ENCODE peak calls at places on chromosomes 16 and 17, in seven cellular contexts. U is heart left ventricle, G is WERI-Rb-1, Y is upper lobe of left lung, I is ovary, D is dorsolateral prefrontal cortex, V is coronary artery. O is an unnamed sample.
A peak's percentile ranks its signal among the peaks of the same experiment; 100 is the strongest.

GRCh38 chr16:11964761-11965539 is at the start of gene TNFRSF17:
- DNase-seq in U (no peak), G (no peak), Y (no peak), I (no peak), D (no peak), V (no peak), O (no peak)

GRCh38 chr17:73586153-73586906 is 57.9 kb downstream of the SDK2 start:
- DNase-seq in U (no peak), G (no peak), Y (no peak), I (no peak), D (no peak), V (no peak), O (no peak)

GRCh38 chr17:31433091-31433790 is 41.8 kb downstream of the RAB11FIP4 start:
- DNase-seq in U (no peak), G (no peak), Y (peak; percentile 61), I (no peak), D (no peak), V (no peak), O (peak; percentile 31)

GRCh38 chr17:33981713-33982601 is 273.1 kb upstream of the CCL2 start:
- DNase-seq in U (no peak), G (no peak), Y (no peak), I (no peak), D (no peak), V (no peak), O (no peak)

GRCh38 chr16:88387941-88388627 is 5.3 kb downstream of the ZNF469 start:
- DNase-seq in U (no peak), G (no peak), Y (peak; percentile 88), I (no peak), D (no peak), V (peak; percentile 86), O (no peak)

GRCh38 chr16:30741461-30741914 is 6.7 kb upstream of the PHKG2 start:
- DNase-seq in U (no peak), G (no peak), Y (no peak), I (no peak), D (no peak), V (no peak), O (no peak)

GRCh38 chr16:89723279-89724250 is 2.2 kb downstream of the ZNF276 start:
- DNase-seq in U (peak; percentile 65), G (no peak), Y (peak; percentile 79), I (no peak), D (peak; percentile 95), V (no peak), O (peak; percentile 79)

GRCh38 chr16:68700120-68700519 is 37.0 kb upstream of the CDH1 start:
- DNase-seq in U (no peak), G (no peak), Y (no peak), I (peak; percentile 30), D (no peak), V (no peak), O (no peak)

GRCh38 chr16:68237243-68238028 is 1.5 kb upstream of the ESRP2 start:
- DNase-seq in U (peak; percentile 98), G (no peak), Y (peak; percentile 98), I (peak; percentile 99), D (peak; percentile 96), V (peak; percentile 99), O (peak; percentile 80)

GRCh38 chr17:34673995-34674900 is 94.9 kb downstream of the TMEM132E start:
- DNase-seq in U (no peak), G (no peak), Y (no peak), I (no peak), D (no peak), V (no peak), O (no peak)

GRCh38 chr17:75752405-75753192 is 12.4 kb downstream of the GALK1 start:
- DNase-seq in U (no peak), G (no peak), Y (no peak), I (no peak), D (no peak), V (no peak), O (no peak)
- H3K4me3 ChIP-seq in U (no peak overlapping the region), G (no peak overlapping the region), Y (no peak overlapping the region), I (no peak overlapping the region), D (no peak overlapping the region), V (no peak overlapping the region), O (peak overlapping the region; percentile 61)

GRCh38 chr17:60631119-60631518 is 31.1 kb downstream of the PPM1D start:
- DNase-seq in U (no peak), G (no peak), Y (no peak), I (no peak), D (no peak), V (no peak), O (no peak)
- H3K27ac ChIP-seq in U (no peak overlapping the region), G (no peak overlapping the region), Y (no peak overlapping the region), I (no peak overlapping the region), D (no peak overlapping the region), V (no peak overlapping the region), O (no peak overlapping the region)

DNA sequence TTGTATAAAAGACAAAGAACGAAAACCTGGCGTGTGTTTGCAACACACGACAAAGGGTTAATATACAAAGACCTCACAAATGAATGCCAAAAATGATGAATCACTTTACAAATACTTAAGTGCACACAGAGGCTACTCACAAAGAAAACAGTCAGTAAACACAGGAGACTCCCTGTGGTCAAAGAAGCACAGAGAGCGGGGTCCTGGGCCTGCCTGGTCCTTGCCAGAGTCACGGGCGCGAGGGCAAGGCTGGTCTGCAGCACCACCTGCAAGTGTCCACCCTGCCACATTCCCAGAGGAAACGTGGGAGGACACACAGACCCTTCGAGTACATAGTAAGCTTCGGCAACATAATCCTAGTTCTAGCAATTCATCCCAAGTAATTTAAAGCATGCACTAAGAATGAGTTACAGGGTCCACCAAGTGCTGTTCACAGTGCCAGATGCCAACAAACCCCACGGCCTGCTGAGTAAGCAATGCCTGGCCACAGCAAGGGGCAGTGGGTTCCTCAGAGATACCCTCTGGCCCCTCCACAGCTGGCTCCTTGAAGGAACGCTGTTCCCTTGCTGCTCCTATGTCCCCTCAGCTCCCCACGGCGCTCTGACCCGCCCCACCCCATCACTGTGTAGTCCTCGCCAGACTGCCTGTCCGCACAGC is 24.6 kb upstream of the FAAP100 start:
- DNase-seq in U (no peak), G (no peak), Y (no peak), I (no peak), D (no peak), V (no peak), O (no peak)
- H3K4me3 ChIP-seq in U (no peak overlapping the region), G (no peak overlapping the region), Y (no peak overlapping the region), I (peak overlapping the region; percentile 18), D (no peak overlapping the region), V (peak overlapping the region; percentile 58), O (no peak overlapping the region)

GRCh38 chr16:10945065-10945787 is 862 bp downstream of the CLEC16A start:
- DNase-seq in U (no peak), G (no peak), Y (no peak), I (no peak), D (no peak), V (no peak), O (no peak)
- H3K27ac ChIP-seq in U (peak overlapping the region; percentile 96), G (peak overlapping the region; percentile 74), Y (peak overlapping the region; percentile 89), I (no peak overlapping the region), D (no peak overlapping the region), V (peak overlapping the region; percentile 74), O (peak overlapping the region; percentile 60)

GRCh38 chr17:420479-421175 is 68.0 kb upstream of the RPH3AL start:
- DNase-seq in U (no peak), G (no peak), Y (no peak), I (no peak), D (no peak), V (no peak), O (no peak)

GRCh38 chr17:419073-419735 is 66.6 kb upstream of the RPH3AL start:
- DNase-seq in U (no peak), G (no peak), Y (no peak), I (no peak), D (no peak), V (no peak), O (peak; percentile 29)

GRCh38 chr17:416293-417206 is 63.9 kb upstream of the RPH3AL start:
- DNase-seq in U (no peak), G (no peak), Y (no peak), I (no peak), D (no peak), V (no peak), O (no peak)

GRCh38 chr17:418421-418751 is 65.8 kb upstream of the RPH3AL start:
- DNase-seq in U (no peak), G (no peak), Y (no peak), I (no peak), D (no peak), V (no peak), O (peak; percentile 10)

GRCh38 chr17:417691-418420 is 65.2 kb upstream of the RPH3AL start:
- DNase-seq in U (no peak), G (no peak), Y (no peak), I (no peak), D (no peak), V (no peak), O (no peak)
- H3K4me3 ChIP-seq in U (no peak overlapping the region), G (no peak overlapping the region), Y (no peak overlapping the region), I (no peak overlapping the region), D (no peak overlapping the region), V (no peak overlapping the region), O (no peak overlapping the region)

DNA sequence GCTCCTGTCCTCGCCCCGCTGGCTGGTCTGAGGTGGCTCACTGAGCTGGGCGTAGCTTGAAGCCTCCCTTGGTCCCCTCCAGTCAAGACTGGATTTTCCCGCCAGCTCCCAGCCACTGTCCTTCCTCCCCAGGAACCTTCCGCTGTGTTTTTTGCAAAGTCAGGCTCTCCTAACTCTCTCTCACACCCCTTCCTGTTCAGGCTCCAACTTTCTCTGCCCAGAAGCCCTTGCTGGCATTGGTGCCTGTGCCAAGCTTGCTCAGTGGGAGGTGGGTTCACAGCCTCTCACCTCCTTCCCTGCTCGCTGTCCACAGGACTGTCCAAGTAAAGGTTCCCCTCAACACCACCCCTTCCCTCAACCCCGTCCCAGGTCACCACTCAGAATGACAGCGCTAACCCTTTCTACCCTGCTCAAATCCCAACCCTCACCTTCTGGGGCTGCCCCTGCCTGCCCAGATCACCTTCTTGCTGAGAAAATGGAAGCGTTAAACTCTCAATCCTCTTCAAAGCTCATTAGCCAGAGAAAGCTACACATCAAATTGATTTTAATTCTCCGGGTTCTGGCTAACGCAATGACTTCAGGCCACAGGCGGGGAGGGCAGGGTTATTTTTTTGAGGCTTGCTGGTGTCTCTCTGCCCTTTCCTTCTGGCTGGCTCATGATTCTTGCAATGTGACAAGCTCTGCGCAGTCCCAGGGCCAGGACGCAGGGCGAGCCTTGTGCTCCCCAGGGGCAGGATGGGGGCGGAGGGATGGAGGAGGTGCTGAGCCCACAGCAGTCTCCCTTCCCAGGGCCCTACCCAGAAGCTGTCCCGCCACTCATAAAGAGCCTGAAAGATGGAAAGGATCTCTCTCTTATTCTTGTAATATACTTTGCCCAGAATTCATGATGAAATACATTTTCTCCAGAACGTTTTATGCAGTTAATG is 357.2 kb upstream of the TNRC6C start:
- DNase-seq in U (peak; percentile 64), G (peak; percentile 85), Y (no peak), I (peak; percentile 39), D (no peak), V (peak; percentile 95), O (no peak)
- H3K27ac ChIP-seq in U (peak overlapping the region; percentile 94), G (peak overlapping the region; percentile 39), Y (peak overlapping the region; percentile 75), I (no peak overlapping the region), D (no peak overlapping the region), V (peak overlapping the region; percentile 98), O (no peak overlapping the region)

DNA sequence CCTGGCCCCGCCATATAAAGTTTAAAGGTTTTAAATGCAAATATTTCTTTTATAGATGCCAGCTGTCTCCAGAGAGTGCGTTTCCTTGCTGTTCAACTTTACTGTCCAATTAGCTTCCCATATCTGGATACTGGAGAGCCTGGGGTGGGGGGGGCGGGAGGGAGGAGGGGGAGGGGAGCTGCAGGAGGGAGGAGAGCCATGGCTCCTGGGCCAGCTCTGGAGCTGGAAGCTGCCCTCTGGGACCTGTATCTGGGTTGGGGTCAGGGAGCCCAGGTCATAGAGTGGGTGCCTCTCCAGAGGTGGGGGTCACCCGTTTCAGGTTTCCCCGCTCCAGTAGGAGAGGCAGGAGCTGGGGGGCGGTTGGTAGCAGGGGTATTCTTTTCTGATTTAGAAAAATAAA is 6.2 kb upstream of the GSE1 start:
- DNase-seq in U (no peak), G (no peak), Y (no peak), I (no peak), D (no peak), V (no peak), O (no peak)
- H3K4me3 ChIP-seq in U (no peak overlapping the region), G (no peak overlapping the region), Y (no peak overlapping the region), I (no peak overlapping the region), D (no peak overlapping the region), V (no peak overlapping the region), O (no peak overlapping the region)

GRCh38 chr17:57900991-57901743 is 51.3 kb upstream of the MRPS23 start:
- DNase-seq in U (no peak), G (no peak), Y (no peak), I (no peak), D (no peak), V (no peak), O (no peak)
- H3K27ac ChIP-seq in U (peak overlapping the region; percentile 92), G (no peak overlapping the region), Y (peak overlapping the region; percentile 93), I (no peak overlapping the region), D (peak overlapping the region; percentile 26), V (no peak overlapping the region), O (no peak overlapping the region)